ENCODE peak calls at places on chromosomes 16 and 17, in eight cellular contexts. N is heart left ventricle, I is cardiac fibroblast, M is pancreas, Z is A673, C is DND-41, S is omental fat pad, H is MM.1S. L is an unnamed sample.
A peak's percentile ranks its signal among the peaks of the same experiment; 100 is the strongest.

GRCh38 chr16:80563066-80563465 is 22.3 kb downstream of the DYNLRB2 start:
- DNase-seq in C (no peak), I (no peak), N (no peak), S (no peak), H (no peak), Z (no peak), M (no peak), L (no peak)

GRCh38 chr17:27621557-27621956 is 9.4 kb upstream of the LGALS9 start:
- DNase-seq in S (no peak), N (no peak), I (no peak), C (no peak), H (no peak), Z (no peak), M (no peak), L (no peak)

GRCh38 chr17:29051194-29051593 is 8.3 kb downstream of the PIPOX start:
- DNase-seq in S (no peak), Z (peak; percentile 61), I (no peak), N (no peak), M (no peak), H (no peak), C (no peak), L (no peak)

GRCh38 chr16:82011199-82011641 is at the start of gene SDR42E1:
- DNase-seq in H (peak; percentile 78), S (no peak), N (peak; percentile 19), C (no peak), Z (no peak), M (peak; percentile 81), I (no peak), L (peak; percentile 81)

GRCh38 chr17:16488572-16488997 is 3.4 kb downstream of the LRRC75A start:
- DNase-seq in S (no peak), N (no peak), I (no peak), M (peak; percentile 53), H (no peak), C (no peak), Z (no peak), L (no peak)

GRCh38 chr17:3639981-3640596 is 3.5 kb downstream of the CTNS start:
- DNase-seq in C (no peak), Z (no peak), S (no peak), I (peak; percentile 78), M (peak; percentile 71), N (no peak), H (peak; percentile 11), L (peak; percentile 66)

GRCh38 chr16:14186007-14186953 is 115.2 kb downstream of the MRTFB start:
- DNase-seq in Z (peak; percentile 25), H (no peak), S (no peak), M (no peak), I (peak; percentile 81), C (no peak), N (peak; percentile 47), L (peak; percentile 20)

GRCh38 chr16:31502981-31503380 is 5.2 kb downstream of the RUSF1 start:
- DNase-seq in C (no peak), S (no peak), N (no peak), I (peak; percentile 28), H (no peak), Z (no peak), M (no peak), L (no peak)

GRCh38 chr16:14249291-14250032 is 178.3 kb downstream of the MRTFB start:
- DNase-seq in M (peak; percentile 51), N (no peak), Z (peak; percentile 58), H (peak; percentile 38), S (no peak), I (peak; percentile 61), C (peak; percentile 62), L (peak; percentile 66)

GRCh38 chr17:6605142-6605541 is 35.4 kb downstream of the KIAA0753 start:
- DNase-seq in M (no peak), S (no peak), N (no peak), Z (no peak), C (no peak), H (no peak), I (no peak), L (no peak)

GRCh38 chr17:31122746-31123145 is 28.0 kb downstream of the NF1 start:
- DNase-seq in S (no peak), I (no peak), H (no peak), N (no peak), C (no peak), Z (no peak), M (no peak), L (no peak)

GRCh38 chr16:10121496-10121895 is 60.7 kb downstream of the GRIN2A start:
- DNase-seq in N (no peak), M (no peak), Z (no peak), S (no peak), I (no peak), H (no peak), C (no peak), L (no peak)

GRCh38 chr17:27418366-27418615 is 38.0 kb upstream of the KSR1 start:
- DNase-seq in H (no peak), N (no peak), I (no peak), C (no peak), M (no peak), Z (no peak), S (no peak), L (no peak)

DNA sequence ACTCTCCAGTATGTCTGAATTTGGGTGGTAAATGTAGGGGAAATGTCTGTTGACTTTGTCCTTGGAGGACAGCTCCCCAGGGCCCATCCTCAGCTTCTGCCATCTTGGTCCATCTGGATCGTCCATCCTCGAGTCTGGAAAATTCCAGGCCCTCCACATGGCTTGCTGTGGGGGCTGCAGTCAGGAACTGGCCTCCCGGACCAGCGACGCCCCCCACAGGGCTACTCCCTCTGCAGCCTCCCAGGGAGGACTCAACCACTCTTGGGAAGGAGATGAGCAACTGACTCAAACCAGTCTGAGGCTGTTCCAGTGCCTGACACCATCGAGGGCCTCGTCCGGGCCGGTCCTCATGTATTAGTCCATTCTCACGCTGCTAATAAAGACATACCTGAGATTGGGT is 5.5 kb upstream of the ZG16B start:
- DNase-seq in N (no peak), S (no peak), I (no peak), C (no peak), H (no peak), Z (no peak), M (no peak), L (no peak)
- TF ChIP-seq CTCF in N (no peak), S (no peak), I (no peak), C (no peak), H (no peak), Z (no peak), M (no peak), L (no peak)

GRCh38 chr17:77728022-77728671 is 230.4 kb upstream of the TNRC6C start:
- DNase-seq in I (no peak), C (no peak), H (no peak), N (peak; percentile 68), M (no peak), S (no peak), Z (peak; percentile 21), L (no peak)
- TF ChIP-seq CTCF in I (peak; percentile 18), C (no peak), H (no peak), N (peak; percentile 26), M (no peak), S (no peak), Z (peak; percentile 34), L (no peak)

DNA sequence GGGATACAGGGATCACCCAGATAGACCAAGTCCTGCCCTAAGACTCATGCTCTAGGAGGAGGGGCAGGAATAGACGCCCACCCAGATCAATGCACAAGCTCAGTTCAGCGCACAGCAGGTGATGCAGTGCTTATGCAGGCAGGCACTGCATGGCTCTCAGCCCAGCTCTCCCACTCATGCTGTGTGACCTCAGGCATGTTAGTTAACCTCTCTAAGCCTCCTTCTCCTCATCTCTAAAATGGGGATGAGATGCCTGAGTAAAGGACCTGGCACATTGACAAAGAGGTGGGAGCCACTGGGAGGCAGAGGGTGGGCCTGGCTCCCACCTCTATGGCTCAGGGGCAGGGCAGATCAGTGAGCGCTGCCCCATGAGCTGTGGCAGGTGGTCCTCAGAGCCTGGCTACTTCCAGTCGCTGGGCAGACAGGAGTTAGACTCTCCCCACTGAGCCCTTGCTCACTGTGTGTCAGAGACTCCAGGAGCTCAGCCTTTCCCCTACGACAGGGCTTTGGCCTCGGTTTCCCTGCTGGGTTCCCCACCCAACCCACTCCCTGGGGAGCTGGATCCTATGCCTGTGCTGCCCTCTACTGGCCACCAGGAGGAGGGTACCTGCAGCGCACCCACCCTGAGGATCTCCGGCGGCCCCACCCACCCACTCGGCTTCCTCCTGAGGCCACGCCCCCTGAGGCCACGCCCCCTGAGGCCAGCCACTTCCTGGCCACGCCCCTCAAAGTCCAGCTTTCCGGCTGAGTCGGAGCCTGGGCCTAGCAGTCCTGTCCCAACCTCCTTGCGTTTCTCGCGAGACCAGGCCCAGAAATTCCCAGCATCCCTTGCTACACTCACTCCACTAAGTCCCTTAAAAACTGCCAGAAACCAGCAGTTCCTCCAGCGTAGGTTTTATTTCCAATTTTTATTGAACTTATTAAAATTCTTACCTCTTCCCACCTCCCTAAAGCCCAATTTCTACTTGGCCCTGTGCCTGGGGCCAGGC is 196.1 kb downstream of the GSG1L start:
- DNase-seq in H (peak; percentile 66), S (no peak), I (peak; percentile 74), Z (peak; percentile 80), C (peak; percentile 64), N (peak; percentile 27), M (peak; percentile 22), L (peak; percentile 89)
- TF ChIP-seq CTCF in H (peak; percentile 60), S (no peak), I (peak; percentile 76), Z (peak; percentile 73), C (peak; percentile 61), N (peak; percentile 21), M (no peak), L (peak; percentile 49)

GRCh38 chr16:54128629-54129230 is 157.9 kb downstream of the IRX3 start:
- DNase-seq in I (no peak), M (no peak), S (no peak), Z (no peak), H (no peak), N (no peak), C (no peak), L (no peak)

GRCh38 chr16:54126907-54127306 is 159.7 kb downstream of the IRX3 start:
- DNase-seq in N (no peak), I (no peak), Z (no peak), H (no peak), S (no peak), M (no peak), C (peak; percentile 81), L (no peak)

GRCh38 chr16:54129810-54130209 is 156.8 kb downstream of the IRX3 start:
- DNase-seq in I (no peak), C (no peak), M (no peak), S (no peak), H (no peak), Z (no peak), N (no peak), L (no peak)

GRCh38 chr16:54123766-54124165 is 162.8 kb downstream of the IRX3 start:
- DNase-seq in S (no peak), H (no peak), M (no peak), C (no peak), Z (no peak), I (no peak), N (no peak), L (no peak)

DNA sequence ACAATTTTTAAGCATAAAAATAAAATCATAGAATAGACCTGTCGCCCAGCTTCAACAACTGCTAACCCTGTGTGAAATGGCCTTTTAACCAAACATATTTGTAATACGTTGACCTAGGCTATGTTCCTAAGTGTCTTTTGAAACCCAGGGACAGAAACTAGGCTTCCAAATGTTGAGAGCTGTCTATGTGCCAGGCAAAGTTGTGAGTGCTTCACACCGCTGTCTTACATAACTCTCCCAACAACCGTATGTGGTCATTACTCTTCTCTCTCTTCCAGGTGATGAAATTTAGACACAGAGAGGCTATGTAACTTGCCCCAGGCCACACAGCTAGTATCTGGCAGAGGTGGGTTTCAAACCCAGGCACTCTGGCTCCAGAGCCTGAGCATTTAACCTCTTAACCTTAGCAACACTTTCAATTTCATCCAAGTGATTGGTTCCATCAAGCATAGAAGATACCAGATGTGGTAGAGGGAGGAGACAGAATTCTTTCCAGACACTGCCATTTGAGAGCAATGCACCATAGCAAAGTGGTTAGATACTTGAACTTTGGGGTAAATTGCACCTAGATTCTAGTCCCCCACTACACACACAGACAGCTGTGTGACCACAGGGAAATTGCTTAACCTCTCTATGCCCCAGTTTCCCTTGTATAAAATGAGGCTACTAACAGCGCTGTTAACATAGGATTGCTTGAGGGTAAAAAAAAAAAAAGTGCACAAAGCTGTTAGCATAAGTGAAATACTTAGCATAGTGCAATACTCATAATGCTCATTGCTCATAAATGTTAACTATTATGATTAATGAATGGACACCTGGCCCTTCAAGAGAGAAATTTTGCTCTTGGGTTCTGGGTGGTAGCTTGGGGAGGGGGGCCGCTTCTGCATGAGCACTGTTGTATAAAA is 160.6 kb downstream of the IRX3 start:
- DNase-seq in M (no peak), Z (no peak), H (no peak), I (no peak), S (no peak), N (no peak), C (peak; percentile 70), L (no peak)
- TF ChIP-seq CTCF in M (no peak), Z (no peak), H (no peak), I (no peak), S (no peak), N (no peak), C (no peak), L (no peak)

L was measured in activated CD8-positive, alpha-beta T cell treated with anti-CD3 and anti-CD28 coated beads for 36 hours.